ENCODE peak calls at places on chromosome 1, in four cellular contexts. I is neural progenitor cell; A is CD8-positive, alpha-beta T cell; T is thyroid gland. G is an unnamed sample.

GRCh38 chr1:91585982-91586381 is 85.3 kb downstream of the CDC7 start:
- DNase-seq in I (no peak), T (peak), A (no peak), G (no peak)

GRCh38 chr1:33985166-33985565 is 121.3 kb downstream of the HMGB4 start:
- DNase-seq in A (no peak), I (peak), T (no peak), G (peak)

GRCh38 chr1:100240013-100240412 is 9.6 kb downstream of the DBT start:
- DNase-seq in A (no peak), I (no peak), T (no peak), G (no peak)

GRCh38 chr1:229121845-229122436 is 149.0 kb upstream of the RAB4A start:
- DNase-seq in I (no peak), T (no peak), A (no peak), G (no peak)

GRCh38 chr1:108084866-108085477 is 115.2 kb downstream of the SLC25A24 start:
- DNase-seq in A (no peak), I (no peak), T (no peak), G (no peak)

GRCh38 chr1:108767115-108767514 is 20.6 kb downstream of the STXBP3 start:
- DNase-seq in I (no peak), A (no peak), T (no peak), G (no peak)

GRCh38 chr1:31372961-31373896 is at the start of gene FABP3:
- DNase-seq in T (peak), I (peak), A (peak), G (peak)

GRCh38 chr1:205748398-205749093 is 1.4 kb downstream of the NUCKS1 start:
- DNase-seq in T (no peak), A (no peak), I (peak), G (peak)

GRCh38 chr1:63024132-63024531 is 240.2 kb downstream of the ATG4C start:
- DNase-seq in A (no peak), I (no peak), T (no peak), G (peak)

GRCh38 chr1:48619529-48619928 is 147.5 kb upstream of the SPATA6 start:
- DNase-seq in T (no peak), I (peak), A (no peak), G (peak)

GRCh38 chr1:50873458-50874187 is 86.4 kb downstream of the FAF1 start:
- DNase-seq in I (peak), T (peak), A (peak), G (peak)

GRCh38 chr1:181028241-181029014 is 5.4 kb upstream of the MR1 start:
- DNase-seq in A (no peak), I (no peak), T (no peak), G (peak)

GRCh38 chr1:230681599-230681998 is 32.3 kb downstream of the AGT start:
- DNase-seq in T (peak), A (no peak), I (no peak), G (peak)

GRCh38 chr1:36239941-36240637 is 15.8 kb downstream of the THRAP3 start:
- DNase-seq in I (peak), T (no peak), A (no peak), G (peak)

GRCh38 chr1:87956766-87957165 is 628.1 kb downstream of the LMO4 start:
- DNase-seq in I (no peak), T (no peak), A (no peak), G (peak)

GRCh38 chr1:65147424-65148177 is 402 bp upstream of the AK4 start:
- DNase-seq in A (no peak), I (peak), T (peak), G (peak)

GRCh38 chr1:152623203-152623844 is 421 bp upstream of the LCE3A start:
- DNase-seq in I (no peak), T (no peak), A (no peak), G (no peak)

GRCh38 chr1:24769656-24770651 is 24.7 kb downstream of the CLIC4 start:
- DNase-seq in I (no peak), T (no peak), A (no peak), G (peak)

GRCh38 chr1:195766709-195767108 is 841.5 kb downstream of the KCNT2 start:
- DNase-seq in A (no peak), T (no peak), I (no peak), G (peak)

GRCh38 chr1:29341936-29342335 is 105.6 kb downstream of the PTPRU start:
- DNase-seq in T (no peak), A (no peak), I (no peak), G (no peak)

GRCh38 chr1:209402697-209403096 is 180.8 kb upstream of the CAMK1G start:
- DNase-seq in T (no peak), I (no peak), A (no peak), G (no peak)

GRCh38 chr1:47324682-47325081 is 8.9 kb upstream of the CMPK1 start:
- DNase-seq in T (no peak), I (no peak), A (no peak), G (no peak)

GRCh38 chr1:210597555-210598134 is 268.9 kb downstream of the HHAT start:
- DNase-seq in T (peak), A (no peak), I (no peak), G (peak)

GRCh38 chr1:46554236-46555080 is 3.0 kb upstream of the KNCN start:
- DNase-seq in I (no peak), T (no peak), A (no peak), G (no peak)

GRCh38 chr1:203186446-203187305 is at the start of gene CHI3L1:
- DNase-seq in A (no peak), I (no peak), T (peak), G (no peak)

GRCh38 chr1:93839307-93839706 is 39.7 kb downstream of the DNTTIP2 start:
- DNase-seq in A (no peak), T (no peak), I (no peak), G (peak)

GRCh38 chr1:82449671-82450070 is 648.9 kb downstream of the ADGRL2 start:
- DNase-seq in I (peak), T (no peak), A (no peak), G (peak)

GRCh38 chr1:29635073-29635335 is 398.7 kb downstream of the PTPRU start:
- DNase-seq in A (no peak), T (no peak), I (no peak), G (no peak)

GRCh38 chr1:119275145-119275929 is 93.2 kb upstream of the HAO2 start:
- DNase-seq in A (no peak), T (peak), I (peak), G (peak)

DNA sequence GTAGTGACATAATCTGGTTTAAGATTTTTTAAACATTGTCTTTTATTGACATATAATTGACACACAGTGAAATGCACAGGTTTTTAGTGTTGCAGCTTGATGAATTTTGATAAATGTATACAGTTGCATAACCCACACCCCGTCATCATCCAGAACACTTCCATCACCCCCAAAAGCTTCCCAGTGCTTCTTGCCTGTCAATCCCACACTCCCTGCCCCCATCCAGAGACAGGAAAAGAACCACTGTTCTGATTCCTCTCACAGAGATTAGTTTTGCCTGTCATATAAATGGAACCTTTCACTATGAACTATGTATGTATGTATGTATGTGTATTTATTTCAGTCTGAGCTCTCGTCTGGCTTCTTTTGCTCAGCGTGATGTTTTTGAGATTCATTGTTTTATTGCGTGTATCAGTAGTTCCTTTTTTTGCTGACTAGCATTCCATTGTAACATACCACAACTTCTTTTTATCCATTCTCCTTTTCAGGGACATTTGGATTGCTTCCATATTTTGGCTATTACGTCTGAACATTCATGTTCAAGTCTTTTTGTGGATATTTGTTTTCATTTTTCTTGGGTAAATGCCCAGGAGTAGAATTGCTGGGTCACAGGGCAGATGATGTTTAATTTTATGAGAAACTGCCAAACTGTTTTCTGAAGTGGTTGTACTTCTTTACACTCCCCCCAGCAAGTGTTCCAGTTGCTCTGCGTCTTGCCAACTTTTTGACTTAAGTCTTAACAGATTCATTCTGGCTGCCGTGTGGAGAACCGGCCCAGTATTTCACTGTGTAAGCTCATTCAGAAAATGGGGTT is 8.7 kb downstream of the UBIAD1 start:
- DNase-seq in A (no peak), T (no peak), I (no peak), G (peak)
- H3K4me3 ChIP-seq in A (no peak), T (no peak), I (no peak), G (no peak)

GRCh38 chr1:115838805-115839705 is 1.9 kb downstream of the NHLH2 start:
- DNase-seq in A (no peak), I (peak), T (peak), G (no peak)
- H3K4me3 ChIP-seq in A (no peak), I (peak), T (no peak), G (peak)

GRCh38 chr1:21594495-21594894 is 74.7 kb downstream of the RAP1GAP start:
- DNase-seq in T (no peak), A (peak), I (no peak), G (no peak)
- H3K4me3 ChIP-seq in T (no peak), A (no peak), I (no peak), G (no peak)

DNA sequence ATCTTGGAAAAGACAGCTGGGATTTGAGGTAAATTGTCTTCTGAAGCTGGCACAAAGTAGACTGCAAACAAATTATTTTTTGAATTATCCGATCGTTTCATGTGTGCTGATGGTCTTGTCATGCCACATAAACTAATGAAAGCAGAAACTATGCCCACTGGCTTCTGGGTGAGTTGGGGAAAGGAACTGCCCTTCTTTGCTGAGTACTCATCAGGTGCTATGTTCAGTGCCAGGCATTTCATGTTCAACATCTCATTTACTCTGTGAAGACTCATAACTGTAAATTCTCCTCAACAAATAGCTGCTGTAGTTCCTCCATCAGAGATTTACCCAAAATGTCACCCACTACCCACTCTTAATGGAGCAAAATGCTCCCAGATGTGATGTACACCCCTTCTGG is 1.2 kb downstream of the TRIT1 start:
- DNase-seq in A (no peak), T (no peak), I (no peak), G (no peak)
- H3K4me3 ChIP-seq in A (peak), T (peak), I (peak), G (peak)

DNA sequence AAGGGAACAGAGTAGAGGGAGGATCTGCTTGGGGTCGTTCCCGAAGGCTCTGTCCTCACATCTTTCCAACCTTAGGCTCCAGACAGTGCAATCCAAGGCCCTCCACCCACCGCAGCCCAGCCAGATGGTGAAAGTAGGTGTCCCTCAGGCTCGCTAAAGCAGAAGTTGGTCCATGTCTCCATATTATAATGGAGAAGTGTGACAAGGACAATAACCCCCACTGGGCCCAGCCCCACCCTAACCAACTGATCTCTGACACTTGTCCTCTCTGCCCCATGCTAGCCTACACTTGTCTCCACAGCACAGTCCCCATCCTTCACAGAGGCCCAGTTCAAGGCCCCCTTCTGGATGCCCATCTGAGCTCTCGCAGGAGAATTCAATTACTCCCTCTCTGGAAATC is 48.7 kb downstream of the DMAP1 start:
- DNase-seq in I (no peak), T (no peak), A (no peak), G (no peak)
- H3K4me3 ChIP-seq in I (no peak), T (no peak), A (no peak), G (no peak)

DNA sequence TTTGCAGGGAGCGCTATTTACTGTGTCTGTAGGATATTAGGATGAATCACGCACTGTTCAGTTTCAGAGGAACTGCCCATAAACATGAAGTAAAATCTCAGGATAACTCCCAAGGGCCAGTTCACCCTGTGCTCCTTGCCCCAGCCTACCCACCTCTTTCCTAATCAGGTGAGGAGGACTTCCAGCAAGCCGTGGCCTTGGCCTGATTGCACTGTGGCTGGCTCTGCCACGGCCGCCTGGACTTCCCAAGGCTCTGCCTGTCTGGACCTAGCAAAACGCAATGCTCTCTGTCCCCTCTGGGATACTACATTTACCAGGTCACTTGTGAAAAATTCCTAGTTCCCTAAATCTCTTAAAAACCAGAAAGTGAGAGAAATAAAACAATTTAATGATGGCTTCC is 7.4 kb upstream of the ASCL5 start:
- DNase-seq in A (no peak), I (no peak), T (no peak), G (no peak)
- H3K4me3 ChIP-seq in A (no peak), I (no peak), T (no peak), G (no peak)

GRCh38 chr1:156282143-156282478 is 514 bp downstream of the SMG5 start:
- DNase-seq in A (no peak), T (no peak), I (no peak), G (peak)
- H3K4me3 ChIP-seq in A (peak), T (peak), I (peak), G (peak)

GRCh38 chr1:16162163-16162822 is 6.4 kb upstream of the EPHA2 start:
- DNase-seq in T (no peak), I (peak), A (peak), G (no peak)
- H3K4me3 ChIP-seq in T (no peak), I (peak), A (peak), G (no peak)

GRCh38 chr1:39268906-39269305 is 64.4 kb downstream of the MACF1 start:
- DNase-seq in I (peak), T (no peak), A (no peak), G (no peak)
- H3K4me3 ChIP-seq in I (peak), T (no peak), A (no peak), G (peak)

GRCh38 chr1:226185153-226186036 is 1.1 kb downstream of the ACBD3 start:
- DNase-seq in A (no peak), T (no peak), I (no peak), G (peak)

GRCh38 chr1:226186124-226187018 is at the start of gene ACBD3:
- DNase-seq in A (peak), T (peak), I (peak), G (peak)

GRCh38 chr1:226181996-226182714 is 4.4 kb downstream of the ACBD3 start:
- DNase-seq in A (no peak), I (peak), T (peak), G (peak)

GRCh38 chr1:226187019-226187322 is 430 bp upstream of the ACBD3 start:
- DNase-seq in A (no peak), T (no peak), I (no peak), G (no peak)

GRCh38 chr1:226187380-226187779 is 839 bp upstream of the ACBD3 start:
- DNase-seq in T (no peak), A (no peak), I (no peak), G (no peak)
- H3K4me3 ChIP-seq in T (no peak), A (peak), I (peak), G (no peak)

G was measured in astrocyte of the spinal cord.